ENCODE peak calls at places on chromosomes 13 and 19, in five cellular contexts. E is OCI-LY7, M is pancreas, I is left ventricle myocardium inferior, Q is colonic mucosa. Z is an unnamed sample. For H3K4me1, the result is how much of the 10 kb centered on the place peaks cover.

GRCh38 chr13:32261567-32261966 is 53.6 kb downstream of the ZAR1L start:
- DNase-seq in Q (peak), M (no peak), E (no peak), I (peak), Z (peak)

GRCh38 chr13:107743100-107743499 is 472.2 kb downstream of the LIG4 start:
- DNase-seq in Q (no peak), M (no peak), E (no peak), I (no peak), Z (no peak)

GRCh38 chr13:43874512-43875092 is 4.9 kb downstream of the CCDC122 start:
- DNase-seq in I (no peak), Q (no peak), M (no peak), E (peak), Z (no peak)

GRCh38 chr13:42539670-42540069 is 34.3 kb upstream of the TNFSF11 start:
- DNase-seq in I (no peak), M (no peak), Q (no peak), E (no peak), Z (no peak)

GRCh38 chr19:17718988-17719711 is at the start of gene MAP1S:
- DNase-seq in M (peak), Q (peak), E (peak), I (peak), Z (peak)

GRCh38 chr19:3142938-3143337 is 7.1 kb downstream of the GNA15 start:
- DNase-seq in I (no peak), E (no peak), M (no peak), Q (no peak), Z (no peak)

GRCh38 chr13:104522235-104523072 is 1456.2 kb upstream of the SLC10A2 start:
- DNase-seq in I (peak), M (peak), E (no peak), Q (no peak), Z (no peak)

GRCh38 chr13:77741587-77741972 is 44.1 kb downstream of the SLAIN1 start:
- DNase-seq in I (no peak), M (no peak), Q (no peak), E (no peak), Z (no peak)

GRCh38 chr19:42113641-42114348 is 18.5 kb downstream of the POU2F2 start:
- DNase-seq in E (peak), M (peak), Q (no peak), I (no peak), Z (no peak)

GRCh38 chr13:28536371-28536770 is 41.4 kb upstream of the FLT1 start:
- DNase-seq in M (no peak), Q (no peak), E (no peak), I (no peak), Z (no peak)

DNA sequence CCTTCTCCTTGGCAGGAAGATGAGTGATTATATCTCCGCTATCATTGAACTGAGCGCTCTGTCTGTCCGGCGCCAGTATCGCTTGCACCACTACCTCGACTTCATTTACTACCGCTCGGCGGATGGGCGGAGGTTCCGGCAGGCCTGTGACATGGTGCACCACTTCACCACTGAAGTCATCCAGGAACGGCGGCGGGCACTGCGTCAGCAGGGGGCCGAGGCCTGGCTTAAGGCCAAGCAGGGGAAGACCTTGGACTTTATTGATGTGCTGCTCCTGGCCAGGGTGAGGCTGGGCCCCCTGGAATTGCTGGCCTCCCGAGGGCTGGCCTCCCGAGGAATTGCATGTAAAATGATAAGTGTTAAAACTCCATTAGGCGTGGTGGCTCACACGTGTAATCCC is 32.1 kb downstream of the CYP4F22 start:
- DNase-seq in Q (no peak), M (no peak), E (no peak), I (no peak), Z (no peak)
- H3K4me3 ChIP-seq in Q (no peak), M (no peak), E (no peak), I (no peak), Z (no peak)

DNA sequence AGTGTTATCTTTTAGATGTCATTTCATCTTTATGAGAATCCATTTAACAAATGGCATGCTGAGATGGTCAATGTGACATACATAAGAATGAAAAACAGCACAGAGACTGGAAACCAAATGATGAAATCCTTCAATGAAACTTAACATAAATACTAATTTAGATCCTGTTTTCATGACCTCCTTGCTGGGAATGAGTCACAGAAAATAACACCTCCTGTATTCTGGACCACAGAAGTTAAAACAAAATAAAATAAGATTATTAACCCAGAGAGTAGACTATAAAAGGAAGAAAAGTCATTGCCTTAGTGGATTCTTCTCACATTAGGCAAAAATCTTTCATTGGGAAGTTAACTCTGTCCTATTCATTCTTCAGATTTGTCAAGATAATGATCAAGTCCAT is 1.6 kb downstream of the DIAPH3 start:
- DNase-seq in Q (no peak), M (no peak), E (no peak), I (no peak), Z (no peak)
- H3K27ac ChIP-seq in Q (no peak), M (no peak), E (no peak), I (no peak), Z (no peak)

DNA sequence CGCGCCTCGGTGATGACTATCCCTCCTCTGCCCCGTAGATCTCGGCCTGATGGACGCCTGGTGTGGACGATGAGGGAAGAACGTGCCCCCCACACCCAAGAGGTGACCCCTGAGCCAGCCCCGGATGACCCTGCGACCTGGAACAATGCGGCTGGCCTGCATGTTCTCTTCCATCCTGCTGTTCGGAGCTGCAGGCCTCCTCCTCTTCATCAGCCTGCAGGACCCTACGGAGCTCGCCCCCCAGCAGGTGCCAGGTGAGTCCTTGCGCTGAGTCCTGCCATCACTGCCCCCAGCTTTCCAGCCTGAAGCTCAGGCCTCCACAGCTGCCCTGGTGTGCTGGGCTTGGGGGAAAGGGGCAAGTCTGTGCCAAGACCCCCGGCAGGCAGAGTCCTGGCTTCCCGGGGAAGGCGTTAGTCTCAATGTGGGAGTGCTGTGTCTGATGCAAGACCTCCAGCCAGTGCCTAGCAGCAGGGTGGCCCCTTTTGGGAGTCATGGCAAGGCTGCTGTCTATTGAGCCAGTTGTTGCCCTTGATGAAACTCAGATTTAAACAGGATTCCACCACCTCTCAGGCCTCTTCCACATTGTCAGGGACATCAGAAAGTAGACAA is 67.5 kb downstream of the CHST8 start:
- DNase-seq in M (peak), E (no peak), Q (no peak), I (no peak), Z (no peak)
- H3K4me1 ChIP-seq in M (under half), E (under half), Q (under half), I (under half), Z (under half)

GRCh38 chr19:48290923-48291700 is 21.2 kb downstream of the ZNF114 start:
- DNase-seq in M (peak), E (peak), Q (peak), I (peak), Z (peak)

GRCh38 chr19:48292798-48293197 is 22.9 kb downstream of the ZNF114 start:
- DNase-seq in Q (no peak), M (no peak), E (no peak), I (no peak), Z (no peak)

GRCh38 chr19:48287748-48288147 is 17.9 kb downstream of the ZNF114 start:
- DNase-seq in I (no peak), M (no peak), Q (no peak), E (no peak), Z (no peak)

GRCh38 chr19:48295458-48295857 is 25.6 kb downstream of the ZNF114 start:
- DNase-seq in M (no peak), Q (no peak), I (no peak), E (no peak), Z (no peak)

DNA sequence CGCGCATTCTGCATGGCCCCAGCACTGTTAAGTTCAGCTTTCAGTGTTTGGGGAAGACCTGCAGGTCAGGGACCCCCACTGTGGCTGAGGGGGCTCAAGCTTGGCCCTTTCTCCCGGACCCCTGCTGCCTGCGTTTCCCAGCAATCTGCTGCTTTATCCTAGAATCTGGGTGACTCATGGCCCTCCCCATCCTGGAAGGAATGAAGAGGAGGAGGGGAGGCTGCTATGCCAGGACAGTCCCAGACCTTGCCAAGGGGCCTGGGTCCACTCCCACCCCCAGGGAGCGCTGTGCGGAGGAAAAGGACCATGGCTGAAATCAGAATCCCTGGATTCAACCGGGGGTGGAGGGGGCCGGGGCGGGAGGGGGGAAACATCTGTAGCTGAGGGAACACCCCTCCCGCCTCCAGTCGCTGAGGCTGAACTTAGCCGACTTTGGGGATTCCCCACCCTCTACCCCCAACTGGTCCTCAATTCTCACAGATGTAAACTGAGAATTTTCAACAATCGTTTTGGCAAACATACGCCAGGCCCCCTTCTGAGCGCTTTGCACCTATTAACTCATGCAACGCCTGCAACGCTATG is 20.6 kb downstream of the ZNF114 start:
- DNase-seq in M (no peak), I (no peak), E (no peak), Q (no peak), Z (no peak)
- H3K4me3 ChIP-seq in M (no peak), I (peak), E (no peak), Q (peak), Z (no peak)

GRCh38 chr13:99376924-99377323 is 69.7 kb upstream of the GPR183 start:
- DNase-seq in M (no peak), Q (no peak), I (no peak), E (no peak), Z (peak)
- H3K27ac ChIP-seq in M (no peak), Q (no peak), I (no peak), E (no peak), Z (no peak)

GRCh38 chr13:38849316-38849715 is 141.3 kb downstream of the STOML3 start:
- DNase-seq in E (no peak), Q (no peak), M (no peak), I (no peak), Z (no peak)

GRCh38 chr13:38848360-38848759 is 142.3 kb downstream of the STOML3 start:
- DNase-seq in E (no peak), Q (no peak), I (no peak), M (no peak), Z (no peak)

GRCh38 chr13:38844581-38844980 is 146.1 kb downstream of the STOML3 start:
- DNase-seq in Q (no peak), E (no peak), I (no peak), M (no peak), Z (no peak)
- H3K4me1 ChIP-seq in Q (under half), E (under half), I (under half), M (under half), Z (under half)

GRCh38 chr19:47494211-47494547 is 10.2 kb upstream of the KPTN start:
- DNase-seq in Q (no peak), I (no peak), M (peak), E (no peak), Z (no peak)
- H3K4me3 ChIP-seq in Q (no peak), I (no peak), M (no peak), E (no peak), Z (no peak)

GRCh38 chr19:16435238-16435911 is 36.4 kb downstream of the EPS15L1 start:
- DNase-seq in M (no peak), E (no peak), Q (peak), I (peak), Z (no peak)
- H3K27ac ChIP-seq in M (peak), E (peak), Q (peak), I (peak), Z (peak)

DNA sequence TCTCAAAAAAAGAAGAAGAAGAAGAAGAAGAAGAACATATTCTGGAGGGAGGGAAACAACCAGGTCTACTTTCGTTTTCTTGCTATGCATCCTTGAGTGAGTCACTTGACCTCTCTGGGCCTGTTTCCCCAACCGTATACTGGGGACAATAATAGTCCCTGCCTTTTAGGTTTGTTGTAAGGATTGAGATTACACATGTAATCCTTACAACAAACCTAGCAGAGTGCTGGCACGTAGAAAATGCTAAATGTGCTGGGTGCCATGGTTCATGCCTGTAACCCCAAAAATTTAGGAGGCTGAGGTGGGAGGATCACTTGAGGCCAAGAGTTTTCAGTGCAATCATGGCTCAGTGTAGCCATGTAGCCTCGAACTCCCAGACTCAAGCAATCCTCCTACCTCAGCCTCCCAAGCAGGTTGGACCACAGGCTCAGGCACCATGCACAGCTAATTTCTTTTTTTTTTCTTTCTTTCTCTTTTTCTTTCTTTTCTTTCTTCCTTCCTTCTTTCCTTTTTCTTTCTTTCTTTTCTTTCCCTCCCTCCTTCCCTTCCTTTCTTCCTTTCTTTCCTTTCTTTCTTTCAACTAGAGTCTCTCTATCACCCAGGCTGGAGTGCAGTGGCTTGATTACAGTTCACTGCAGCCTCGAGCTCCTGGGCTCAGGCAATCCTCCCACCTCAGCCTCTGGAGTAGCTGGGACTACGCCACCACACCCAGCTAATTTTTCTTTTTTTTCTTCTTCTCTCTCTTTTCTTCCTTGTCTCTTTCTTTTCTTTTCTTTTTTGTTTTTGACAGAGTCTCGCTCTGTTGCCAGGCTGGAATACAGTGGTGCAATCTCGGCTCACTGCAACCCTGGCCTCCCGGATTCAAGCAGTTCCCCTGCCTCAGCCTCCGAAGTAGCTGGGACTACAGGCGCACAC is 7.0 kb downstream of the IER2 start:
- DNase-seq in E (peak), I (no peak), M (no peak), Q (no peak), Z (no peak)
- H3K4me1 ChIP-seq in E (half or more), I (half or more), M (under half), Q (under half), Z (under half)

Z was measured in lung.